ENCODE peak calls at places on chromosomes 5 and 9, in seven cellular contexts. Q, D, L, P, T, G and O are unnamed samples.

GRCh38 chr9:2285411-2285810 is 270.3 kb downstream of the SMARCA2 start:
- DNase-seq in D (no peak), P (no peak), Q (peak), L (no peak), G (no peak), T (no peak), O (no peak)

GRCh38 chr5:93054424-93055165 is 526.4 kb downstream of the NR2F1-AS1 start:
- DNase-seq in L (no peak), T (no peak), D (no peak), G (no peak), P (no peak), Q (no peak), O (no peak)

GRCh38 chr5:123124495-123125171 is 35.6 kb downstream of the PRDM6 start:
- DNase-seq in G (no peak), D (no peak), T (no peak), L (no peak), Q (no peak), P (no peak), O (no peak)

GRCh38 chr5:179137643-179138567 is 77.7 kb downstream of the ZNF354C start:
- DNase-seq in Q (no peak), P (peak), G (no peak), L (no peak), D (no peak), T (no peak), O (no peak)

GRCh38 chr9:35679091-35679490 is 5.4 kb downstream of the CA9 start:
- DNase-seq in P (no peak), T (no peak), Q (no peak), D (no peak), G (no peak), L (no peak), O (no peak)

GRCh38 chr5:180331647-180331950 is 21.5 kb downstream of the GFPT2 start:
- DNase-seq in D (no peak), Q (no peak), L (no peak), T (no peak), P (no peak), G (no peak), O (no peak)

GRCh38 chr9:96157675-96158074 is 144.3 kb downstream of the HSD17B3 start:
- DNase-seq in P (no peak), G (no peak), D (no peak), T (no peak), L (no peak), Q (no peak), O (no peak)

GRCh38 chr9:133074111-133074651 is 12.4 kb downstream of the CEL start:
- DNase-seq in T (no peak), L (peak), D (no peak), Q (no peak), P (no peak), G (no peak), O (no peak)

GRCh38 chr5:72510610-72511121 is 3.5 kb upstream of the ZNF366 start:
- DNase-seq in P (no peak), T (no peak), Q (no peak), G (no peak), L (peak), D (no peak), O (peak)

GRCh38 chr9:4762108-4762888 is 21.3 kb upstream of the AK3 start:
- DNase-seq in G (peak), T (peak), L (peak), P (peak), Q (peak), D (peak), O (peak)

GRCh38 chr5:175671013-175671412 is 13.1 kb downstream of the HRH2 start:
- DNase-seq in D (no peak), Q (no peak), P (no peak), T (no peak), G (no peak), L (no peak), O (no peak)

GRCh38 chr5:74316064-74316586 is 324.4 kb downstream of the ENC1 start:
- DNase-seq in P (no peak), G (no peak), Q (no peak), L (no peak), T (peak), D (no peak), O (peak)

GRCh38 chr5:78677777-78678668 is 29.5 kb upstream of the LHFPL2 start:
- DNase-seq in L (no peak), P (no peak), T (no peak), G (no peak), Q (no peak), D (no peak), O (no peak)

GRCh38 chr5:103669615-103670014 is 107.0 kb upstream of the NUDT12 start:
- DNase-seq in G (no peak), T (peak), Q (no peak), P (no peak), L (no peak), D (no peak), O (peak)

GRCh38 chr9:87725900-87726709 is at the start of gene CTSL:
- DNase-seq in P (peak), D (no peak), Q (peak), G (peak), T (peak), L (peak), O (peak)